ENCODE peak calls at places on chromosomes 13 and 19, in four cellular contexts. One of them, this sample, is unnamed.

GRCh38 chr13:26881154-26881553 is 120.6 kb upstream of the GPR12 start:
- DNase-seq in IMR-90: peak
- DNase-seq in fibroblast of pulmonary artery: peak
- DNase-seq in fibroblast of villous mesenchyme: no peak
- DNase-seq in this sample: no peak

GRCh38 chr19:23286477-23286876 is 36.3 kb upstream of the ZNF724 start:
- DNase-seq in IMR-90: no peak
- DNase-seq in fibroblast of pulmonary artery: no peak
- DNase-seq in fibroblast of villous mesenchyme: no peak
- DNase-seq in this sample: no peak

GRCh38 chr19:49637865-49638350 is 2.0 kb downstream of the RRAS start:
- DNase-seq in IMR-90: peak
- DNase-seq in fibroblast of pulmonary artery: peak
- DNase-seq in fibroblast of villous mesenchyme: peak
- DNase-seq in this sample: no peak

GRCh38 chr19:14943601-14944000 is 2.3 kb downstream of the OR7C2 start:
- DNase-seq in IMR-90: no peak
- DNase-seq in fibroblast of pulmonary artery: peak
- DNase-seq in fibroblast of villous mesenchyme: peak
- DNase-seq in this sample: no peak

GRCh38 chr13:57799624-57800023 is 168.1 kb downstream of the PCDH17 start:
- DNase-seq in IMR-90: no peak
- DNase-seq in fibroblast of pulmonary artery: no peak
- DNase-seq in fibroblast of villous mesenchyme: no peak
- DNase-seq in this sample: no peak

GRCh38 chr19:1102407-1103106 is 1.2 kb upstream of the GPX4 start:
- DNase-seq in IMR-90: peak
- DNase-seq in fibroblast of pulmonary artery: peak
- DNase-seq in fibroblast of villous mesenchyme: peak
- DNase-seq in this sample: no peak

GRCh38 chr13:111027481-111028439 is 87.3 kb upstream of the ARHGEF7 start:
- DNase-seq in IMR-90: peak
- DNase-seq in fibroblast of pulmonary artery: no peak
- DNase-seq in fibroblast of villous mesenchyme: peak
- DNase-seq in this sample: no peak

GRCh38 chr19:10428996-10429381 is 8.7 kb downstream of the PDE4A start:
- DNase-seq in IMR-90: no peak
- DNase-seq in fibroblast of pulmonary artery: no peak
- DNase-seq in fibroblast of villous mesenchyme: no peak
- DNase-seq in this sample: no peak

GRCh38 chr13:74132152-74132767 is 1.9 kb downstream of the KLF12 start:
- DNase-seq in IMR-90: peak
- DNase-seq in fibroblast of pulmonary artery: peak
- DNase-seq in fibroblast of villous mesenchyme: no peak
- DNase-seq in this sample: no peak

GRCh38 chr13:26964278-26965057 is 203.9 kb upstream of the GPR12 start:
- DNase-seq in IMR-90: peak
- DNase-seq in fibroblast of pulmonary artery: peak
- DNase-seq in fibroblast of villous mesenchyme: peak
- DNase-seq in this sample: no peak

GRCh38 chr13:48950507-48950886 is 25.2 kb upstream of the FNDC3A start:
- DNase-seq in IMR-90: peak
- DNase-seq in fibroblast of pulmonary artery: no peak
- DNase-seq in fibroblast of villous mesenchyme: no peak
- DNase-seq in this sample: no peak

GRCh38 chr19:53927745-53928144 is 18.7 kb downstream of the CACNG7 start:
- DNase-seq in IMR-90: peak
- DNase-seq in fibroblast of pulmonary artery: peak
- DNase-seq in fibroblast of villous mesenchyme: peak
- DNase-seq in this sample: no peak

GRCh38 chr13:114134944-114135610 is 2.7 kb upstream of the RASA3 start:
- DNase-seq in IMR-90: no peak
- DNase-seq in fibroblast of pulmonary artery: no peak
- DNase-seq in fibroblast of villous mesenchyme: no peak
- DNase-seq in this sample: no peak

GRCh38 chr13:78376033-78376432 is 227.3 kb downstream of the POU4F1 start:
- DNase-seq in IMR-90: no peak
- DNase-seq in fibroblast of pulmonary artery: peak
- DNase-seq in fibroblast of villous mesenchyme: no peak
- DNase-seq in this sample: no peak

GRCh38 chr13:34731486-34731885 is 210.6 kb upstream of the NBEA start:
- DNase-seq in IMR-90: no peak
- DNase-seq in fibroblast of pulmonary artery: no peak
- DNase-seq in fibroblast of villous mesenchyme: peak
- DNase-seq in this sample: no peak

GRCh38 chr13:109840201-109840892 is 54.0 kb upstream of the IRS2 start:
- DNase-seq in IMR-90: peak
- DNase-seq in fibroblast of pulmonary artery: peak
- DNase-seq in fibroblast of villous mesenchyme: peak
- DNase-seq in this sample: no peak

GRCh38 chr13:57666131-57666530 is 34.6 kb downstream of the PCDH17 start:
- DNase-seq in IMR-90: no peak
- DNase-seq in fibroblast of pulmonary artery: no peak
- DNase-seq in fibroblast of villous mesenchyme: no peak
- DNase-seq in this sample: no peak

GRCh38 chr13:106367361-106367781 is 168.1 kb downstream of the EFNB2 start:
- DNase-seq in IMR-90: no peak
- DNase-seq in fibroblast of pulmonary artery: no peak
- DNase-seq in fibroblast of villous mesenchyme: no peak
- DNase-seq in this sample: no peak

GRCh38 chr13:93147946-93148345 is 78.7 kb upstream of the GPC6 start:
- DNase-seq in IMR-90: no peak
- DNase-seq in fibroblast of pulmonary artery: no peak
- DNase-seq in fibroblast of villous mesenchyme: no peak
- DNase-seq in this sample: no peak

GRCh38 chr13:112110479-112110878 is 43.5 kb downstream of the SOX1 start:
- DNase-seq in IMR-90: no peak
- DNase-seq in fibroblast of pulmonary artery: no peak
- DNase-seq in fibroblast of villous mesenchyme: no peak
- DNase-seq in this sample: no peak

GRCh38 chr19:40341601-40342482 is 6.4 kb downstream of the C19orf47 start:
- DNase-seq in IMR-90: no peak
- DNase-seq in fibroblast of pulmonary artery: no peak
- DNase-seq in fibroblast of villous mesenchyme: no peak
- DNase-seq in this sample: no peak

GRCh38 chr13:44710576-44710975 is 134.4 kb upstream of the TSC22D1 start:
- DNase-seq in IMR-90: peak
- DNase-seq in fibroblast of pulmonary artery: peak
- DNase-seq in fibroblast of villous mesenchyme: peak
- DNase-seq in this sample: no peak

GRCh38 chr13:77574076-77574475 is 38.6 kb downstream of the SCEL start:
- DNase-seq in IMR-90: no peak
- DNase-seq in fibroblast of pulmonary artery: no peak
- DNase-seq in fibroblast of villous mesenchyme: no peak
- DNase-seq in this sample: no peak

GRCh38 chr19:2631213-2631821 is 71.2 kb downstream of the GNG7 start:
- DNase-seq in IMR-90: peak
- DNase-seq in fibroblast of pulmonary artery: peak
- DNase-seq in fibroblast of villous mesenchyme: no peak
- DNase-seq in this sample: peak
- TF ChIP-seq CTCF in IMR-90: no peak
- TF ChIP-seq CTCF in fibroblast of pulmonary artery: no peak
- TF ChIP-seq CTCF in fibroblast of villous mesenchyme: no peak
- TF ChIP-seq CTCF in this sample: no peak

GRCh38 chr13:55990631-55991030 is 1150.1 kb upstream of the PRR20A start:
- DNase-seq in IMR-90: no peak
- DNase-seq in fibroblast of pulmonary artery: no peak
- DNase-seq in fibroblast of villous mesenchyme: no peak
- DNase-seq in this sample: no peak
- TF ChIP-seq CTCF in IMR-90: no peak
- TF ChIP-seq CTCF in fibroblast of pulmonary artery: no peak
- TF ChIP-seq CTCF in fibroblast of villous mesenchyme: no peak
- TF ChIP-seq CTCF in this sample: no peak

GRCh38 chr13:90723381-90723780 is 624.1 kb upstream of the MIR17HG start:
- DNase-seq in IMR-90: no peak
- DNase-seq in fibroblast of pulmonary artery: no peak
- DNase-seq in fibroblast of villous mesenchyme: peak
- DNase-seq in this sample: no peak

GRCh38 chr13:90713436-90714133 is 633.9 kb upstream of the MIR17HG start:
- DNase-seq in IMR-90: no peak
- DNase-seq in fibroblast of pulmonary artery: no peak
- DNase-seq in fibroblast of villous mesenchyme: no peak
- DNase-seq in this sample: no peak

GRCh38 chr13:90721937-90722336 is 625.5 kb upstream of the MIR17HG start:
- DNase-seq in IMR-90: no peak
- DNase-seq in fibroblast of pulmonary artery: no peak
- DNase-seq in fibroblast of villous mesenchyme: no peak
- DNase-seq in this sample: no peak

GRCh38 chr13:90717451-90717936 is 630.0 kb upstream of the MIR17HG start:
- DNase-seq in IMR-90: peak
- DNase-seq in fibroblast of pulmonary artery: peak
- DNase-seq in fibroblast of villous mesenchyme: peak
- DNase-seq in this sample: no peak

GRCh38 chr13:90719452-90719851 is 628.0 kb upstream of the MIR17HG start:
- DNase-seq in IMR-90: no peak
- DNase-seq in fibroblast of pulmonary artery: peak
- DNase-seq in fibroblast of villous mesenchyme: peak
- DNase-seq in this sample: no peak
- TF ChIP-seq CTCF in IMR-90: no peak
- TF ChIP-seq CTCF in fibroblast of pulmonary artery: no peak
- TF ChIP-seq CTCF in fibroblast of villous mesenchyme: no peak
- TF ChIP-seq CTCF in this sample: no peak

GRCh38 chr13:33464345-33464744 is 178.8 kb upstream of the STARD13 start:
- DNase-seq in IMR-90: no peak
- DNase-seq in fibroblast of pulmonary artery: no peak
- DNase-seq in fibroblast of villous mesenchyme: no peak
- DNase-seq in this sample: no peak

GRCh38 chr13:33467556-33467955 is 182.0 kb upstream of the STARD13 start:
- DNase-seq in IMR-90: no peak
- DNase-seq in fibroblast of pulmonary artery: no peak
- DNase-seq in fibroblast of villous mesenchyme: no peak
- DNase-seq in this sample: no peak

GRCh38 chr13:33471182-33471581 is 185.6 kb upstream of the STARD13 start:
- DNase-seq in IMR-90: peak
- DNase-seq in fibroblast of pulmonary artery: no peak
- DNase-seq in fibroblast of villous mesenchyme: no peak
- DNase-seq in this sample: no peak

GRCh38 chr13:33462109-33462508 is 176.6 kb upstream of the STARD13 start:
- DNase-seq in IMR-90: no peak
- DNase-seq in fibroblast of pulmonary artery: no peak
- DNase-seq in fibroblast of villous mesenchyme: no peak
- DNase-seq in this sample: no peak

GRCh38 chr13:33466262-33466661 is 180.7 kb upstream of the STARD13 start:
- DNase-seq in IMR-90: no peak
- DNase-seq in fibroblast of pulmonary artery: no peak
- DNase-seq in fibroblast of villous mesenchyme: no peak
- DNase-seq in this sample: no peak
- TF ChIP-seq CTCF in IMR-90: no peak
- TF ChIP-seq CTCF in fibroblast of pulmonary artery: peak
- TF ChIP-seq CTCF in fibroblast of villous mesenchyme: peak
- TF ChIP-seq CTCF in this sample: no peak

DNA sequence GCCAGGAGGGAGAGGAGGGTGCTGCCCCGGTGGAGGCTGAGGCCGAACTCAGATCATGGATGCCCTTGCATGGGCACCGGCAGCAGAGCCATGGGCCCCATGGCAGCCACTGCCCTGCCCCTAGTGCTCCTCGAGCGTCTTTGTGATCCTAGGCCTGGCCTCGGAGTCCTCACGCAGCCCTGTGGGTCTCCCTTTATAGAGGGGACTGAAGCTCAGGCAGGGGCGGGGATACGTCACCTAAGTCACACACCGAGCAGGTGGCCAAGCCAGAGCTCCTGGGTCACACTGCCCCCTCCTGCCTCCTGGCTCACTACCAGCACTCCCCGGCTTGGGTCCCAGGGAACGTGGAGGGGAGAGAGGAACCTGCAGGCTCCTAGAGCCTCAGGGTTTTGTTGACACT is 28.7 kb downstream of the DHX34 start:
- DNase-seq in IMR-90: no peak
- DNase-seq in fibroblast of pulmonary artery: no peak
- DNase-seq in fibroblast of villous mesenchyme: no peak
- DNase-seq in this sample: no peak
- TF ChIP-seq CTCF in IMR-90: no peak
- TF ChIP-seq CTCF in fibroblast of pulmonary artery: no peak
- TF ChIP-seq CTCF in fibroblast of villous mesenchyme: no peak
- TF ChIP-seq CTCF in this sample: no peak

GRCh38 chr19:44260343-44260681 is 626 bp downstream of the ZNF233 start:
- DNase-seq in IMR-90: no peak
- DNase-seq in fibroblast of pulmonary artery: no peak
- DNase-seq in fibroblast of villous mesenchyme: no peak
- DNase-seq in this sample: no peak
- TF ChIP-seq CTCF in IMR-90: no peak
- TF ChIP-seq CTCF in fibroblast of pulmonary artery: no peak
- TF ChIP-seq CTCF in fibroblast of villous mesenchyme: no peak
- TF ChIP-seq CTCF in this sample: no peak

DNA sequence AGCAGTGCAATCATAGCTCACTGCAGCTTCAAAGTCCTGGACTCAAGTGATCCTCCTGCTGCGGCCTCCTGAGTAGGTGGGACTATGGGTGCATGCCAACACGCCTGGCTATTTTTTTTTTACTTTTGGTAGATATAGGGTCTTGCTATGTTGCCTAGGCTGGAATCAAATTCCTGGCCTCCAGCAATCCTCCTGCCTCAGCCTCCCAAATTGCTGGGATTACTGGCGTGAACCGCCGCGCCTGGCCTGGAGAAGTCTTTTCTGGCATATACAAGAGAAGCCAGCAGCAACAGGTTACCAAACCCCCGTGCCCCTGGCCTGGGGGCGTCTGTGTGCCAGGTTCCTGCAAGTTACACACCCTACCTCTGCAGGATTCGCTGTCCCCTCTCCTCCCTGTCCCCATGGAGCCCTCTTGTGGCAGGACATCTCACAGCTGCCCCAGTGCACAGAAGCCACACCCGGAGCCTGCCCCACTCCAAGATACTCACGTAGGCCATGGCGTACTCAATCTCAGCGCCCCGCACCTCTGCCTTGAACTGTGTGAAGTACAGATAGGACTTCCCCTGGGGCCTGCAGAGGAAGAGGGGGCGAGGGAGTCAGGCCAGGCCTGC is 9.9 kb downstream of the MYDGF start:
- DNase-seq in IMR-90: no peak
- DNase-seq in fibroblast of pulmonary artery: no peak
- DNase-seq in fibroblast of villous mesenchyme: no peak
- DNase-seq in this sample: no peak
- TF ChIP-seq CTCF in IMR-90: no peak
- TF ChIP-seq CTCF in fibroblast of pulmonary artery: peak
- TF ChIP-seq CTCF in fibroblast of villous mesenchyme: peak
- TF ChIP-seq CTCF in this sample: no peak

This sample was measured in activated B cell treated with CpG ODN at 0.5 μM for 24 hours.